ENCODE peak calls at places on chromosomes 1 and 21, in five cellular contexts. D is NK-92 treated with Interleukin-12 subunit alpha and Interleukin-12 subunit beta, amount 100 ng/mL, for 24 hours; H is T1000; B is Calu3; V is NCI-H2081. L is an unnamed sample.

GRCh38 chr1:14661220-14661619 is 62.7 kb downstream of the KAZN start:
- DNase-seq in D (no peak), H (no peak), B (no peak), V (no peak), L (no peak)

GRCh38 chr1:170634819-170635410 is 29.0 kb upstream of the PRRX1 start:
- DNase-seq in D (no peak), H (no peak), B (no peak), V (no peak), L (no peak)

GRCh38 chr1:12552111-12552888 is 65.7 kb downstream of the DHRS3 start:
- DNase-seq in D (no peak), H (no peak), B (no peak), V (no peak), L (no peak)

GRCh38 chr1:170153417-170153816 is 7.7 kb downstream of the NTMT2 start:
- DNase-seq in D (no peak), H (no peak), B (no peak), V (no peak), L (no peak)

GRCh38 chr1:193120604-193121166 is 1.1 kb upstream of the CDC73 start:
- DNase-seq in D (no peak), H (no peak), B (no peak), V (no peak), L (no peak)

GRCh38 chr1:181504294-181505115 is 21.2 kb downstream of the CACNA1E start:
- DNase-seq in D (no peak), H (no peak), B (peak; percentile 24), V (peak; percentile 47), L (peak; percentile 9)

GRCh38 chr1:15919316-15919715 is 56.6 kb downstream of the ZBTB17 start:
- DNase-seq in D (peak; percentile 13), H (peak; percentile 19), B (peak; percentile 21), V (no peak), L (peak; percentile 90)

GRCh38 chr21:31351438-31351837 is 7.4 kb upstream of the TIAM1 start:
- DNase-seq in D (no peak), H (peak; percentile 83), B (peak; percentile 57), V (no peak), L (peak; percentile 85)

GRCh38 chr1:56056438-56057312 is 522.7 kb downstream of the PLPP3 start:
- DNase-seq in D (no peak), H (no peak), B (no peak), V (no peak), L (peak; percentile 58)

GRCh38 chr1:192581131-192581927 is 5.8 kb downstream of the RGS1 start:
- DNase-seq in D (no peak), H (no peak), B (no peak), V (no peak), L (no peak)

GRCh38 chr1:46224966-46225365 is 21.8 kb downstream of the LURAP1 start:
- DNase-seq in D (no peak), H (no peak), B (no peak), V (no peak), L (no peak)

GRCh38 chr21:28633803-28634572 is 358.7 kb downstream of the LTN1 start:
- DNase-seq in D (no peak), H (no peak), B (no peak), V (no peak), L (peak; percentile 83)

GRCh38 chr1:240027059-240027462 is 64.6 kb upstream of the FMN2 start:
- DNase-seq in D (peak; percentile 30), H (peak; percentile 8), B (peak; percentile 56), V (peak; percentile 74), L (peak; percentile 64)

GRCh38 chr1:167455786-167456446 is 62.4 kb downstream of the CD247 start:
- DNase-seq in D (no peak), H (no peak), B (peak; percentile 22), V (no peak), L (peak; percentile 37)

GRCh38 chr1:156608981-156609380 is 7.7 kb upstream of the GPATCH4 start:
- DNase-seq in D (peak; percentile 36), H (no peak), B (peak; percentile 78), V (peak; percentile 89), L (no peak)

GRCh38 chr1:62585481-62586155 is 11.7 kb upstream of the ANGPTL3 start:
- DNase-seq in D (no peak), H (no peak), B (no peak), V (no peak), L (no peak)

L was measured in M059J.